ENCODE peak calls at places on chromosome 2, in eight cellular contexts. O is CD8-positive, alpha-beta memory T cell; K is dorsolateral prefrontal cortex; G is body of pancreas; P is MV-4-11; W is A549; C is NCI-H1092 treated with DMSO at 0.1 percent for 48 hours; F is myocyte. I is an unnamed sample.

GRCh38 chr2:166375205-166375735 is 474 bp downstream of the SCN9A start:
- DNase-seq in W (peak), K (no peak), P (no peak), F (peak), O (no peak), C (peak), G (no peak), I (peak)

GRCh38 chr2:238462782-238463396 is 36.2 kb downstream of the ASB1 start:
- DNase-seq in W (peak), K (no peak), O (no peak), F (peak), C (peak), P (peak), G (no peak), I (no peak)

GRCh38 chr2:128727914-128728313 is 409.2 kb upstream of the HS6ST1 start:
- DNase-seq in K (no peak), W (no peak), G (no peak), P (peak), F (peak), C (no peak), O (no peak), I (no peak)

GRCh38 chr2:25341753-25342371 is at the start of gene DNMT3A:
- DNase-seq in G (peak), K (peak), O (peak), F (peak), P (peak), C (peak), W (peak), I (peak)

GRCh38 chr2:189363559-189363958 is 77.7 kb upstream of the WDR75 start:
- DNase-seq in G (no peak), F (peak), W (peak), C (no peak), O (no peak), P (peak), K (no peak), I (no peak)

GRCh38 chr2:195672674-195673073 is 15.6 kb downstream of the SLC39A10 start:
- DNase-seq in O (no peak), K (no peak), F (no peak), P (no peak), W (no peak), G (no peak), C (no peak), I (no peak)

GRCh38 chr2:25964891-25965290 is 17.4 kb downstream of the KIF3C start:
- DNase-seq in C (no peak), W (peak), F (peak), G (no peak), P (no peak), K (no peak), O (no peak), I (peak)

GRCh38 chr2:18247282-18248110 is 313.0 kb downstream of the RDH14 start:
- DNase-seq in F (no peak), C (no peak), G (no peak), O (no peak), K (no peak), P (no peak), W (no peak), I (no peak)

GRCh38 chr2:227908266-227909054 is 37.0 kb downstream of the DAW1 start:
- DNase-seq in P (no peak), C (no peak), K (no peak), F (no peak), O (no peak), W (no peak), G (no peak), I (no peak)

GRCh38 chr2:225725726-225726125 is 326.2 kb downstream of the NYAP2 start:
- DNase-seq in P (no peak), C (peak), O (no peak), K (no peak), W (no peak), G (no peak), F (no peak), I (no peak)

I was measured in putamen.